ENCODE peak calls at places on chromosomes 16 and 17, in eight cellular contexts. One of them, this sample, is unnamed. For H3K27me3, the result is how much of the 10 kb centered on the place peaks cover.

GRCh38 chr17:79365836-79366831 is 244.7 kb downstream of the RBFOX3 start:
- DNase-seq in GM23338: no peak
- DNase-seq in heart right ventricle: no peak
- DNase-seq in left lung: no peak
- DNase-seq in PC-9: no peak
- DNase-seq in IMR-90: no peak
- DNase-seq in brain microvascular endothelial cell: no peak
- DNase-seq in SK-N-SH: no peak
- DNase-seq in this sample: no peak

GRCh38 chr17:79993390-79994221 is 42.1 kb downstream of the TBC1D16 start:
- DNase-seq in GM23338: peak
- DNase-seq in heart right ventricle: peak
- DNase-seq in left lung: peak
- DNase-seq in PC-9: peak
- DNase-seq in IMR-90: peak
- DNase-seq in brain microvascular endothelial cell: peak
- DNase-seq in SK-N-SH: no peak
- DNase-seq in this sample: no peak

GRCh38 chr16:5852151-5852550 is 754.6 kb upstream of the EEF2KMT start:
- DNase-seq in GM23338: no peak
- DNase-seq in heart right ventricle: no peak
- DNase-seq in left lung: no peak
- DNase-seq in PC-9: no peak
- DNase-seq in IMR-90: no peak
- DNase-seq in brain microvascular endothelial cell: no peak
- DNase-seq in SK-N-SH: no peak
- DNase-seq in this sample: no peak

GRCh38 chr16:15775209-15775608 is 81.6 kb downstream of the MYH11 start:
- DNase-seq in GM23338: peak
- DNase-seq in heart right ventricle: no peak
- DNase-seq in left lung: no peak
- DNase-seq in PC-9: no peak
- DNase-seq in IMR-90: peak
- DNase-seq in brain microvascular endothelial cell: peak
- DNase-seq in SK-N-SH: peak
- DNase-seq in this sample: peak

GRCh38 chr17:56110463-56111138 is 42.7 kb upstream of the ANKFN1 start:
- DNase-seq in GM23338: no peak
- DNase-seq in heart right ventricle: no peak
- DNase-seq in left lung: peak
- DNase-seq in PC-9: peak
- DNase-seq in IMR-90: no peak
- DNase-seq in brain microvascular endothelial cell: no peak
- DNase-seq in SK-N-SH: no peak
- DNase-seq in this sample: no peak

GRCh38 chr16:11992594-11993524 is 16.3 kb downstream of the SNX29 start:
- DNase-seq in GM23338: no peak
- DNase-seq in heart right ventricle: no peak
- DNase-seq in left lung: no peak
- DNase-seq in PC-9: no peak
- DNase-seq in IMR-90: no peak
- DNase-seq in brain microvascular endothelial cell: no peak
- DNase-seq in SK-N-SH: no peak
- DNase-seq in this sample: no peak

GRCh38 chr17:63435681-63436522 is 10.2 kb downstream of the CYB561 start:
- DNase-seq in GM23338: peak
- DNase-seq in heart right ventricle: no peak
- DNase-seq in left lung: no peak
- DNase-seq in PC-9: peak
- DNase-seq in IMR-90: no peak
- DNase-seq in brain microvascular endothelial cell: no peak
- DNase-seq in SK-N-SH: peak
- DNase-seq in this sample: no peak

GRCh38 chr17:42683407-42684031 is 1.2 kb downstream of the CNTNAP1 start:
- DNase-seq in GM23338: peak
- DNase-seq in heart right ventricle: peak
- DNase-seq in left lung: no peak
- DNase-seq in PC-9: no peak
- DNase-seq in IMR-90: peak
- DNase-seq in brain microvascular endothelial cell: no peak
- DNase-seq in SK-N-SH: peak
- DNase-seq in this sample: no peak

GRCh38 chr17:8163978-8164814 is 1.4 kb upstream of the VAMP2 start:
- DNase-seq in GM23338: peak
- DNase-seq in heart right ventricle: peak
- DNase-seq in left lung: peak
- DNase-seq in PC-9: no peak
- DNase-seq in IMR-90: peak
- DNase-seq in brain microvascular endothelial cell: no peak
- DNase-seq in SK-N-SH: no peak
- DNase-seq in this sample: peak

GRCh38 chr16:78102865-78103264 is 3.4 kb downstream of the WWOX start:
- DNase-seq in GM23338: no peak
- DNase-seq in heart right ventricle: no peak
- DNase-seq in left lung: no peak
- DNase-seq in PC-9: no peak
- DNase-seq in IMR-90: no peak
- DNase-seq in brain microvascular endothelial cell: no peak
- DNase-seq in SK-N-SH: no peak
- DNase-seq in this sample: no peak

GRCh38 chr16:87571868-87572244 is 30.5 kb upstream of the JPH3 start:
- DNase-seq in GM23338: no peak
- DNase-seq in heart right ventricle: no peak
- DNase-seq in left lung: no peak
- DNase-seq in PC-9: peak
- DNase-seq in IMR-90: no peak
- DNase-seq in brain microvascular endothelial cell: no peak
- DNase-seq in SK-N-SH: peak
- DNase-seq in this sample: no peak

GRCh38 chr17:56595831-56596740 is 2.6 kb downstream of the NOG start:
- DNase-seq in GM23338: peak
- DNase-seq in heart right ventricle: no peak
- DNase-seq in left lung: no peak
- DNase-seq in PC-9: peak
- DNase-seq in IMR-90: peak
- DNase-seq in brain microvascular endothelial cell: no peak
- DNase-seq in SK-N-SH: peak
- DNase-seq in this sample: peak

GRCh38 chr17:21245703-21246102 is 7.5 kb downstream of the NATD1 start:
- DNase-seq in GM23338: no peak
- DNase-seq in heart right ventricle: no peak
- DNase-seq in left lung: no peak
- DNase-seq in PC-9: no peak
- DNase-seq in IMR-90: no peak
- DNase-seq in brain microvascular endothelial cell: no peak
- DNase-seq in SK-N-SH: no peak
- DNase-seq in this sample: no peak

GRCh38 chr17:17109896-17110295 is 67.6 kb downstream of the MPRIP start:
- DNase-seq in GM23338: no peak
- DNase-seq in heart right ventricle: no peak
- DNase-seq in left lung: peak
- DNase-seq in PC-9: peak
- DNase-seq in IMR-90: no peak
- DNase-seq in brain microvascular endothelial cell: no peak
- DNase-seq in SK-N-SH: no peak
- DNase-seq in this sample: no peak

DNA sequence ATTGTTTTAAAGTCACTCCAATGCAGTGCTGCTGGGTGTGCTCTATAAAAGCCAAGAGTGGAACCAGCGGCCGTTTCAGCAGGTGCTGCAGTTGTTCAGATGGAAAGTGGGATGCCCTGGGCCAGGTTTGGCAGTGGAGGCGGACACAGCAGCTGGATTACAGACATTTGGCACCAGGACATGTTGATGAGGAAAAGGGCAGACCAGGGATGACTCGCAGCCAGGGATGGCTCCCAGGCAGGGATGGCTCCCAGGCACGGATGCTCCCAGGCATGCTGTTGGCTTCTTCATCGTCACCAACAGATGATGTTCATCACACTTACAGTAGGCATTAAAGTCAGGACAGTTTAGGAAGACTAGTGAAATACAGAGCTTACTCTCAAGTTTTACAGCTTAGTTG is 10.0 kb downstream of the GAN start:
- DNase-seq in GM23338: no peak
- DNase-seq in heart right ventricle: no peak
- DNase-seq in left lung: no peak
- DNase-seq in PC-9: no peak
- DNase-seq in IMR-90: no peak
- DNase-seq in brain microvascular endothelial cell: no peak
- DNase-seq in SK-N-SH: no peak
- DNase-seq in this sample: peak
- H3K27me3 ChIP-seq in GM23338: under half
- H3K27me3 ChIP-seq in heart right ventricle: under half
- H3K27me3 ChIP-seq in left lung: under half
- H3K27me3 ChIP-seq in PC-9: under half
- H3K27me3 ChIP-seq in IMR-90: under half
- H3K27me3 ChIP-seq in brain microvascular endothelial cell: under half
- H3K27me3 ChIP-seq in SK-N-SH: under half
- H3K27me3 ChIP-seq in this sample: under half

GRCh38 chr17:81923302-81924260 is 4.0 kb downstream of the MAFG start:
- DNase-seq in GM23338: peak
- DNase-seq in heart right ventricle: peak
- DNase-seq in left lung: peak
- DNase-seq in PC-9: peak
- DNase-seq in IMR-90: peak
- DNase-seq in brain microvascular endothelial cell: peak
- DNase-seq in SK-N-SH: no peak
- DNase-seq in this sample: peak
- H3K4me3 ChIP-seq in GM23338: peak
- H3K4me3 ChIP-seq in heart right ventricle: no peak
- H3K4me3 ChIP-seq in left lung: no peak
- H3K4me3 ChIP-seq in PC-9: peak
- H3K4me3 ChIP-seq in IMR-90: peak
- H3K4me3 ChIP-seq in brain microvascular endothelial cell: peak
- H3K4me3 ChIP-seq in SK-N-SH: no peak
- H3K4me3 ChIP-seq in this sample: peak

DNA sequence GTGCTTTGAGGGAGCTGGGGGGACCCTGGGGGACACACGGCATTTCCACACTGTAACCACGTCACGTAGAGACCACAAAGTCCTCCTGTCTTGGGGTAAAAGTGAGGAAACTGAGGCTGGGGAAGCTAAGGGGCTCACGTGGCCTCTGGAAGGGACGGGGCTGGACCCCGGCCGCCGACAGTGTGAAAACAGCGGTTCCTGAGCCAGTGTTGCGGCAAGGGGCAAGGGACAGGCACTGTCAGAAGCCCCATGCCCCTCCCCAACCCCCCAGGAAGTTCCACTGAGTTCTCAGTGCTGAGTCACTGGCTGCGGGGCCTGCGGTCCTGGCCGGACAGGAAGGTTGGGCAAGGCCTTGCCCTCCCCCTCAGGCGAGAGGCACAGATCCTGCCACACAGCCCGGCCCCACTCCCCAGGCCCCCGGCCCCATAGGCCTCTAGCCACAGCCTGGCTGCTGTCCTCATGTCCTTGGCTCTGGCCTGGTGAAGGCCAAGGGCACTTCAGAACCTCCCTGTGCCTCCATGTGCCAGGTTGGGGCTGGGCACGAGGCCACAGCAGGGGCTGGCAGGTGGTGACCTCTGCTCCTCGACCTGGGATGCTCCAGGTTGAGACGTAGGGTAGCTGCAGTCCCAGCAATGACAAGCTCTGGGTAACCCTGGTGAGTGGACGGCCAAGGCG is 5.0 kb upstream of the CCDC57 start:
- DNase-seq in GM23338: no peak
- DNase-seq in heart right ventricle: peak
- DNase-seq in left lung: peak
- DNase-seq in PC-9: peak
- DNase-seq in IMR-90: peak
- DNase-seq in brain microvascular endothelial cell: peak
- DNase-seq in SK-N-SH: peak
- DNase-seq in this sample: peak
- H3K27me3 ChIP-seq in GM23338: under half
- H3K27me3 ChIP-seq in heart right ventricle: under half
- H3K27me3 ChIP-seq in left lung: under half
- H3K27me3 ChIP-seq in PC-9: under half
- H3K27me3 ChIP-seq in IMR-90: under half
- H3K27me3 ChIP-seq in brain microvascular endothelial cell: under half
- H3K27me3 ChIP-seq in SK-N-SH: under half
- H3K27me3 ChIP-seq in this sample: under half

DNA sequence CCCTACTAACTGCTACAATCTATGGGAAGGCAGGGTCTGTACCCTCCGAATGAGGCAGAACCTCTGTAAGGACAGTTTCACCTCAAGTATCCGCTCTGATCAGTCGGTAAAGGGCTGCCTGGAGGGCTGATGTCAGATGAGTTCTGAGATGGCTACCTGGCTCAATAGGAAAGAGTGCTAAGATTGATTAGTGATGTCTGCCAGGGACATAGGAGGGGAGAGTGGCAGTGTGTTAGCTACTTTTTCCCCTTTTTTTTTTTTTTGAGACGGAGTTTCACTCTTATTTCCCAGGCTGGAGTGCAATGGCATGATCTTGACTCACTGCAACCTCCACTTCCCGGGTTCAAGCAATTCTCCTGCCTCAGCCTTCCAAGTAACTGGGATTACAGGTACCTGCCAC is 39.1 kb upstream of the CDC42EP4 start:
- DNase-seq in GM23338: no peak
- DNase-seq in heart right ventricle: no peak
- DNase-seq in left lung: no peak
- DNase-seq in PC-9: no peak
- DNase-seq in IMR-90: no peak
- DNase-seq in brain microvascular endothelial cell: no peak
- DNase-seq in SK-N-SH: no peak
- DNase-seq in this sample: no peak
- H3K4me3 ChIP-seq in GM23338: no peak
- H3K4me3 ChIP-seq in heart right ventricle: no peak
- H3K4me3 ChIP-seq in left lung: no peak
- H3K4me3 ChIP-seq in PC-9: no peak
- H3K4me3 ChIP-seq in IMR-90: no peak
- H3K4me3 ChIP-seq in brain microvascular endothelial cell: no peak
- H3K4me3 ChIP-seq in SK-N-SH: no peak
- H3K4me3 ChIP-seq in this sample: no peak

GRCh38 chr17:48546187-48546923 is 1.4 kb upstream of the HOXB2 start:
- DNase-seq in GM23338: peak
- DNase-seq in heart right ventricle: no peak
- DNase-seq in left lung: no peak
- DNase-seq in PC-9: no peak
- DNase-seq in IMR-90: peak
- DNase-seq in brain microvascular endothelial cell: no peak
- DNase-seq in SK-N-SH: no peak
- DNase-seq in this sample: no peak

GRCh38 chr17:48548687-48549621 is 4.0 kb upstream of the HOXB2 start:
- DNase-seq in GM23338: no peak
- DNase-seq in heart right ventricle: no peak
- DNase-seq in left lung: no peak
- DNase-seq in PC-9: no peak
- DNase-seq in IMR-90: peak
- DNase-seq in brain microvascular endothelial cell: no peak
- DNase-seq in SK-N-SH: no peak
- DNase-seq in this sample: no peak

GRCh38 chr17:48547839-48548686 is 3.2 kb upstream of the HOXB2 start:
- DNase-seq in GM23338: peak
- DNase-seq in heart right ventricle: no peak
- DNase-seq in left lung: no peak
- DNase-seq in PC-9: no peak
- DNase-seq in IMR-90: peak
- DNase-seq in brain microvascular endothelial cell: no peak
- DNase-seq in SK-N-SH: no peak
- DNase-seq in this sample: peak

GRCh38 chr17:48545539-48545938 is 630 bp upstream of the HOXB2 start:
- DNase-seq in GM23338: no peak
- DNase-seq in heart right ventricle: no peak
- DNase-seq in left lung: no peak
- DNase-seq in PC-9: no peak
- DNase-seq in IMR-90: peak
- DNase-seq in brain microvascular endothelial cell: no peak
- DNase-seq in SK-N-SH: no peak
- DNase-seq in this sample: no peak

GRCh38 chr17:48546924-48547838 is 2.3 kb upstream of the HOXB2 start:
- DNase-seq in GM23338: no peak
- DNase-seq in heart right ventricle: no peak
- DNase-seq in left lung: no peak
- DNase-seq in PC-9: no peak
- DNase-seq in IMR-90: peak
- DNase-seq in brain microvascular endothelial cell: no peak
- DNase-seq in SK-N-SH: no peak
- DNase-seq in this sample: peak
- H3K27me3 ChIP-seq in GM23338: half or more
- H3K27me3 ChIP-seq in heart right ventricle: half or more
- H3K27me3 ChIP-seq in left lung: under half
- H3K27me3 ChIP-seq in PC-9: under half
- H3K27me3 ChIP-seq in IMR-90: under half
- H3K27me3 ChIP-seq in brain microvascular endothelial cell: half or more
- H3K27me3 ChIP-seq in SK-N-SH: half or more
- H3K27me3 ChIP-seq in this sample: under half